ENCODE peak calls at places on chromosomes 2 and 18, in seven cellular contexts. B is GM20000, O is B cell, I is fibroblast of pulmonary artery, T is AG04449, K is neural progenitor cell, Z is PC-9. P is an unnamed sample.

GRCh38 chr2:222268311-222268980 is 30.4 kb downstream of the PAX3 start:
- DNase-seq in B (no peak), K (no peak), I (no peak), Z (no peak), O (no peak), T (no peak), P (no peak)

GRCh38 chr2:219171231-219171651 is 1.4 kb upstream of the SLC23A3 start:
- DNase-seq in B (peak), Z (no peak), I (peak), K (peak), T (peak), O (peak), P (peak)

GRCh38 chr2:226087051-226087450 is 687.5 kb downstream of the NYAP2 start:
- DNase-seq in T (no peak), B (no peak), I (no peak), Z (no peak), K (no peak), O (no peak), P (no peak)

GRCh38 chr2:151808258-151809072 is 19.8 kb downstream of the ARL5A start:
- DNase-seq in I (peak), B (no peak), Z (no peak), O (peak), K (peak), T (no peak), P (peak)

GRCh38 chr2:189952536-189953109 is 109.9 kb downstream of the MSTN start:
- DNase-seq in K (no peak), B (peak), I (no peak), Z (no peak), T (no peak), O (peak), P (no peak)

GRCh38 chr2:23124214-23124735 is 260.7 kb upstream of the KLHL29 start:
- DNase-seq in I (no peak), K (no peak), O (no peak), Z (no peak), T (no peak), B (no peak), P (no peak)

GRCh38 chr18:25457636-25458035 is 105.7 kb upstream of the ZNF521 start:
- DNase-seq in B (no peak), O (no peak), K (no peak), Z (no peak), I (no peak), T (no peak), P (no peak)

GRCh38 chr2:98692090-98692991 is 38.6 kb downstream of the MGAT4A start:
- DNase-seq in Z (no peak), B (no peak), T (no peak), O (no peak), I (no peak), K (no peak), P (no peak)

GRCh38 chr2:164826293-164827243 is 15.1 kb downstream of the COBLL1 start:
- DNase-seq in Z (peak), T (no peak), B (no peak), O (peak), I (peak), K (no peak), P (peak)

GRCh38 chr18:69947361-69948106 is at the start of gene CD226:
- DNase-seq in O (no peak), T (no peak), I (no peak), Z (no peak), K (no peak), B (no peak), P (peak)

GRCh38 chr18:31658670-31659573 is 25.5 kb downstream of the B4GALT6 start:
- DNase-seq in Z (no peak), T (no peak), I (no peak), K (no peak), B (peak), O (peak), P (peak)

GRCh38 chr2:119407430-119408220 is 24.0 kb upstream of the TMEM37 start:
- DNase-seq in K (peak), B (peak), I (peak), Z (peak), O (peak), T (no peak), P (peak)

GRCh38 chr2:196758474-196759377 is 40.8 kb downstream of the GTF3C3 start:
- DNase-seq in O (no peak), K (no peak), B (peak), Z (no peak), T (no peak), I (peak), P (peak)
- TF ChIP-seq CTCF in O (peak), K (peak), B (no peak), Z (peak), T (peak), I (peak), P (peak)

DNA sequence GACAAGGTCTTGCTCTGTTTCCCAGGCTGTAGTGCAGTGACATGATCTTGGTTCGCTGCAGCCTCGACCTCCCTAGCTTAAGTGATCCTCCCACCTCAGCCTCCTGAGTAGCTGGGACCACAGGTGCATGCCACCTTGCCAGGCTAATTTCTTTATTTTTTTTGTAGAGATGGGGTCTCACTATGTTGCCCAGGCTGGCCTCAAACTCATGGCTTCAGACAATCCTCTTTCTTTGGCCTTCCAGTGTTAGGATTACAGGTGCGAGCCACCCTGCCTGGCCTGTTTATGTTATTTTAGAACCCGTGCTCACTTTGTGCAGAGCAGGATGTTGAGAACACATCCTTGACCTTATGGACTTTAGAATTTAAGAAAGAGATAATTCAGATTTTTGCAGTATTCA is 17.4 kb downstream of the FAM117B start:
- DNase-seq in B (no peak), K (no peak), Z (no peak), T (no peak), I (no peak), O (no peak), P (no peak)
- TF ChIP-seq CTCF in B (no peak), K (no peak), Z (no peak), T (no peak), I (no peak), O (no peak), P (no peak)

GRCh38 chr2:170394988-170395387 is 217.0 kb downstream of the MYO3B start:
- DNase-seq in K (no peak), O (no peak), Z (no peak), I (no peak), B (no peak), T (no peak), P (peak)
- TF ChIP-seq CTCF in K (no peak), O (no peak), Z (peak), I (no peak), B (no peak), T (no peak), P (peak)

GRCh38 chr2:9296559-9296958 is 89.9 kb downstream of the ASAP2 start:
- DNase-seq in I (no peak), Z (no peak), T (no peak), K (no peak), B (no peak), O (no peak), P (no peak)
- TF ChIP-seq CTCF in I (no peak), Z (no peak), T (no peak), K (no peak), B (no peak), O (no peak), P (no peak)

GRCh38 chr2:95669441-95669994 is 77.7 kb downstream of the TRIM43 start:
- DNase-seq in O (no peak), I (no peak), K (no peak), Z (no peak), T (no peak), B (no peak), P (no peak)

GRCh38 chr2:95670686-95671085 is 78.9 kb downstream of the TRIM43 start:
- DNase-seq in B (no peak), Z (no peak), I (no peak), O (no peak), T (no peak), K (no peak), P (no peak)

GRCh38 chr2:95667480-95667879 is 75.7 kb downstream of the TRIM43 start:
- DNase-seq in I (no peak), K (no peak), O (no peak), T (no peak), B (no peak), Z (no peak), P (no peak)

GRCh38 chr2:95674186-95674585 is 82.4 kb downstream of the TRIM43 start:
- DNase-seq in T (no peak), K (no peak), B (no peak), O (no peak), I (no peak), Z (no peak), P (no peak)

GRCh38 chr2:95670167-95670566 is 78.4 kb downstream of the TRIM43 start:
- DNase-seq in B (no peak), O (no peak), T (peak), K (no peak), I (peak), Z (no peak), P (no peak)
- TF ChIP-seq CTCF in B (no peak), O (no peak), T (no peak), K (no peak), I (no peak), Z (no peak), P (no peak)

GRCh38 chr2:10220045-10220444 is 82.7 kb upstream of the HPCAL1 start:
- DNase-seq in O (no peak), B (no peak), Z (no peak), T (no peak), I (no peak), K (no peak), P (no peak)

GRCh38 chr2:10221976-10222870 is 80.5 kb upstream of the HPCAL1 start:
- DNase-seq in I (no peak), T (no peak), O (no peak), Z (no peak), B (no peak), K (no peak), P (no peak)

GRCh38 chr2:10221443-10221842 is 81.3 kb upstream of the HPCAL1 start:
- DNase-seq in T (no peak), K (no peak), Z (no peak), B (no peak), O (no peak), I (no peak), P (no peak)

GRCh38 chr2:10223471-10223870 is 79.2 kb upstream of the HPCAL1 start:
- DNase-seq in T (no peak), O (no peak), I (no peak), Z (no peak), B (no peak), K (peak), P (no peak)

DNA sequence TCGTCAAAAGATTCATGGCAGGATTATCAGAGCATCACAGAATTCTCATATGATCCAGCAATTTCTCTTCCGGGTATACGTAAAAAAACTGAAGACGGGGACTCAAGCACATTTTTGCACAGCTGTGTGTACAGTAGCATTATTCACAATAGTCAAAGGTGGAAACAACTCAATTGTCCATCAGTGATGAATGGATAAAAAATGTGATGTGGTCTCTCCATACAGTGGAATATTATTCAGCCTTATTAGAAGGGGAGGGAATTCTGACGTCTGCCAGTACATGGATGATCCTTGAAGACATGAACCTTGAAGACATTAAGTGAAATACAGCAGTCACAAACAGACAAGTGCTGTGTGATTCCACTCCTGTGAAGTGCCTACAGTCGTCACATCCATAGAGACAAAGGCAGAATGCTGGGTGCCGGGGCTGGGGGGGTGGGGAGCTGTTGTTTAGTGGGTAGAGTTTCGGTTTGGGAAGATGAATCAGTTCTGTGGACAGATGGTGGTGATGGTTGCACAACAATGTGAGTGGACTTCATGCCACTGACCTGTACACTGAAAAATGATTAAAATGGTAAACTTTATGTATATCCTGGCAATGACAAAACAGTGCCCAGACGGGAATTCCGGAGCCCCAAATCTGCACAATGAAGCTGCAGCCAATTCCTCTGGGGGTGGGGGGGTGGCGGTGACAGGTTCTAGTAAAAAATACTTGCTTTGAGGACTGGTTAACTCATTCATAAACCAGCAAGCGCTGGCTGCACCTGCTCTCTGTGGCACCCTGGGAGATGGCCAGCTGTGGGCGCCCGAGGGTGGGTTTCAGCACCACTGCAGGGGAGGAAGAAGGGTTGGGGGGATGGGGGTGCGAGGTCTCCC is 82.0 kb upstream of the HPCAL1 start:
- DNase-seq in K (no peak), O (no peak), B (no peak), Z (peak), T (peak), I (peak), P (no peak)
- TF ChIP-seq CTCF in K (no peak), O (no peak), B (no peak), Z (no peak), T (no peak), I (no peak), P (no peak)

DNA sequence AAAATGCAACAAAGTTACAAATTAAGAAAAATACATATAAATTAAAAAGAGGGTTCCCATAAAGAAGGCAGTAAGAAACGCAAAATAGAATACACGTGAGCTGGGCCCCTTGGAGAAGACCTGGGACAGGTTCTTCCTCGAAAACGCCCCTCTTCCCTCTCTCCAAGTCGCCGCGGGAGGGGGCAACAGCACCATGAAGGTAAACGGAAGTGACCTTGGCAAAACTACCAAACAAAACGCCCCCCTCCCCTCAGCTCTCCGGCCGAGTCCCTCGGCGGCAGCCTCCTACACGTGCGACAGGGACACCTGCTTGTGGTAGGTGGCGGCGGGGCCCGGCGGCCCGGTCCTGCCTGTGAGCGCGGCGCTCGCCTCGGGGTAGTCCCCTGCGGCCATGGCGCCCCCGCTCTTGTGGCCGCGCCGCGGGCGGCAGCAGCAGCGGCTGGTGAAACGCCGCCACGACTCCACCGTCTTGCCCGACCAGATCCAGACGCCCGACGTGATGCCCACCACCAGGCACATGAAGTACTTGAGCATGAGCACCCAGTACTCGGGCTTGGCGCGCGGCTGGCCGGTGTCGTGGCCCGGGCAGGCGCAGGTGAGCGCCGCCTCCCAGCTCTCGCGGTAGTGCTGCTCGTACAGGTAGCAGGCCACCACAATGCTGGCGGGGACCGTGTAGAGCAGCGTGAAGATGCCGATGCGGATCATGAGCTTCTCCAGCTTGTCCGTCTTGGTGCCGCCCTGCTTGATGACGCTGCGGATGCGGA is 2.8 kb downstream of the FZD5 start:
- DNase-seq in Z (no peak), B (peak), T (no peak), O (peak), K (peak), I (no peak), P (no peak)
- TF ChIP-seq CTCF in Z (no peak), B (no peak), T (no peak), O (no peak), K (no peak), I (no peak), P (no peak)

GRCh38 chr2:69643602-69644505 is at the start of gene AAK1:
- DNase-seq in K (peak), Z (peak), B (peak), O (peak), I (peak), T (peak), P (peak)
- TF ChIP-seq CTCF in K (no peak), Z (no peak), B (no peak), O (no peak), I (no peak), T (no peak), P (no peak)

P was measured in A673.